ENCODE peak calls at places on chromosomes 6 and 20, in five cellular contexts. P, V, Z, T and E are unnamed samples. For H3K79me2, the result is how much of the 10 kb centered on the place peaks cover.

GRCh38 chr20:6750438-6750837 is 17.0 kb upstream of the BMP2 start:
- DNase-seq in T (no peak), Z (no peak), P (no peak), V (no peak), E (no peak)

GRCh38 chr6:104184036-104184435 is 675.7 kb downstream of the HACE1 start:
- DNase-seq in V (no peak), Z (no peak), P (no peak), T (no peak), E (no peak)

GRCh38 chr6:136426627-136427377 is 123.4 kb downstream of the MAP7 start:
- DNase-seq in P (no peak), V (no peak), T (no peak), Z (no peak), E (no peak)

GRCh38 chr6:17385660-17386059 is 7.7 kb upstream of the CAP2 start:
- DNase-seq in V (peak), Z (peak), T (peak), P (no peak), E (no peak)

GRCh38 chr6:79946773-79947190 is 571 bp downstream of the ELOVL4 start:
- DNase-seq in T (peak), V (peak), P (no peak), Z (peak), E (no peak)

GRCh38 chr20:9977629-9978028 is 57.2 kb upstream of the ANKEF1 start:
- DNase-seq in V (peak), P (peak), Z (no peak), T (peak), E (no peak)

GRCh38 chr6:63504777-63505384 is 67.4 kb upstream of the LOC128125822 start:
- DNase-seq in P (peak), Z (no peak), T (no peak), V (peak), E (no peak)

GRCh38 chr20:20094410-20094809 is 42.1 kb downstream of the CFAP61 start:
- DNase-seq in T (no peak), Z (no peak), P (no peak), V (no peak), E (no peak)

GRCh38 chr6:123551939-123552707 is 84.6 kb downstream of the TRDN start:
- DNase-seq in Z (no peak), T (no peak), P (no peak), V (no peak), E (no peak)

GRCh38 chr6:148997863-148998262 is 251.0 kb downstream of the UST start:
- DNase-seq in Z (peak), P (no peak), V (peak), T (no peak), E (no peak)

GRCh38 chr6:107786179-107786578 is 37.9 kb downstream of the SCML4 start:
- DNase-seq in T (no peak), V (no peak), Z (no peak), P (no peak), E (no peak)

GRCh38 chr6:147586044-147586443 is 77.6 kb downstream of the SAMD5 start:
- DNase-seq in Z (peak), P (no peak), V (peak), T (no peak), E (no peak)

GRCh38 chr6:148831531-148831930 is 84.7 kb downstream of the UST start:
- DNase-seq in V (peak), Z (peak), P (no peak), T (peak), E (no peak)

GRCh38 chr6:43916091-43916923 is 146.3 kb downstream of the VEGFA start:
- DNase-seq in V (peak), T (no peak), Z (peak), P (no peak), E (no peak)

GRCh38 chr20:50561379-50562078 is 51.3 kb downstream of the PTPN1 start:
- DNase-seq in P (peak), V (peak), Z (peak), T (peak), E (peak)
- H3K79me2 ChIP-seq in P (half or more), V (half or more), Z (under half), T (half or more), E (under half)

DNA sequence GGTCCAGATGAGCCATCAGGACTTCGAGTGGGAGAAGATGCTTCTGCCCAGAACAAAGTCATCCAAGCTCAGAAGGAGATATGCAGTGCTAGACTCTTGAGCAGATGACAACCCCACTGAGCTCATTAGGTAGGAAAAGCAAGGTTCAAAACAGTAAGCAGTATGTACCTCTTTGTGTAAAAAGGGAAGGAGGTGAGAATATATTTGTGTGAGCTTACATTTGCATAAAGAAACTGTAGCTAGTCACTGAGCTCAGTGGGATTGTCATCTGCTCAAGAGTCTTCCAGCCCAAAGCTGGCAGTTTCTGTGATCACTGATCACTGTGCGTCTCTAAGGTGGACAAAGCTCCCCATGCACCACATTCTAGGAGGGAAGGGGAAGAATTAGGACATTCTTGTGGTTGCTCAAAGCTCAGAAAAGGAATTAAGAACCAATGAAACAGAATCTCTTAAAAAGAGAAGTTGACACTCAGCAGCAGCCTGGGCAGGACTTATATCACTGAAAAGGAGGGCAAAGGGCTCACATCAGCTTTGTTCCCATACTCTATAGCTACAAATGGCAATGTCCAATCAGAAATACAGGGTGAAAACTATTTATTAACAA is 90.0 kb upstream of the MAFB start:
- DNase-seq in P (no peak), Z (no peak), V (no peak), T (no peak), E (no peak)
- H3K79me2 ChIP-seq in P (under half), Z (under half), V (under half), T (under half), E (under half)

GRCh38 chr20:38952153-38952552 is 10.0 kb upstream of the DHX35 start:
- DNase-seq in P (no peak), T (peak), Z (no peak), V (no peak), E (no peak)
- H3K79me2 ChIP-seq in P (under half), T (under half), Z (under half), V (under half), E (under half)

GRCh38 chr6:53827485-53827884 is 32.7 kb downstream of the LRRC1 start:
- DNase-seq in T (peak), V (peak), Z (no peak), P (no peak), E (no peak)
- H3K79me2 ChIP-seq in T (half or more), V (under half), Z (under half), P (half or more), E (half or more)

DNA sequence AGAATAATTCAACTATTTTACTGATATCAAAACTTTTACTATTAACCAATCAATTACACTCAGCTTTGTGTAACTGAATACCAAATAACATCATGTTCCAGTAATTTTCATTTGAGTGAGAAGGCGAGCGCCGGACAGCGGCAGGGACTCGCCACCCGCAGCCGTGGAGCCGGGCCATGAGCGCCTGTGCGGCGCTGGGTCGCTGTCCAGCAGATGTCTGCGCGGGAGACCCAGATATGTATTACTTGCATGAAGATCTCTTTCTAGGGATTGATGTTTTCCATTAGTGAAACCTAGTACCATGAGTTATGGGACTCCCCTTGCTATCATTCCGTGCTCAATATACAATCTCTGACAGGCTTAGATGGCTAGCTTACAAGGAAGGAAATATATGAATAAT is 245.1 kb upstream of the PRSS16 start:
- DNase-seq in T (no peak), V (no peak), Z (no peak), P (no peak), E (no peak)
- H3K79me2 ChIP-seq in T (under half), V (under half), Z (under half), P (under half), E (under half)

GRCh38 chr6:69630767-69631166 is 166.0 kb downstream of the LMBRD1 start:
- DNase-seq in T (no peak), Z (no peak), V (no peak), P (no peak), E (no peak)
- H3K79me2 ChIP-seq in T (under half), Z (under half), V (under half), P (under half), E (under half)

DNA sequence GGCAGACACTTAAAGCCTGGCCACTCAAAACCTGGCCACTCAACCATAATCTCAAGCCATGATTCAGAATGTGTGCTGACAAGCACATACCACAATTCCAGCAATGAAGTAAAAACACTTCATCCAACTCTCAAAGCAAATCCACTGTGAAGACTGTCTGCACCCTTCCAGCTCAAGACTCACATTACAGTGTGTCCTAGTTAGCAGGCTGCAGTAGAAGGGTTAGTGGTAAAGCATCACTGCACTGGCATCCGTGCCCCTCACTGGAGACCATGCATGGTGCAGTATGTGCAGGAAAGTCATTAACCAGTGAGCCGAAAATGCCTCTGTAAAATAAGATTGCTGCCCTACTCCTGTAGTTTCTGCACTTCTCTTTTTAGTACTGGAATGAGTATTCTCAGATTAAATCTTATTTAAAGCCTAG is 43.4 kb downstream of the SLC23A2 start:
- DNase-seq in Z (no peak), P (no peak), T (no peak), V (peak), E (no peak)
- H3K79me2 ChIP-seq in Z (under half), P (under half), T (under half), V (under half), E (under half)

DNA sequence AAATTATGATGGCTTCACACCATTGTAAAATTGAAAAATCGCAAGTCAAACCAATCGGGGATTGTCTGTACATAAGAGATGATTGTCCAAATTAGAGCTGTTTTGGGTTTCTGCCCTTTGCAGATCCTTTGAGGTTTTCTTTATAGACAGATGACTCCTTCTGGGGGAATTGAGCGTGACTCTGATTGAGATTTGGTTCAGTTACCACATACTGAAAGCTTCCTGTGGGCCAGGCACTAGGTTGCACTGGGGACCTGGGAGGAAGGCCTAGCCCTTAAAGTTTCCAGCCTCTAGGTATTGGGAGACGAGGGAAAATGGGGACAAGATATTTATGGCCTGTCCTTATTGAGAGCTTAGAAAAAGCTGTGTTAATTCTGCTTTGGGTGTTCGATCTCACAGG is 9.2 kb downstream of the VAPB start:
- DNase-seq in T (no peak), P (no peak), Z (no peak), V (no peak), E (no peak)
- H3K79me2 ChIP-seq in T (half or more), P (half or more), Z (half or more), V (half or more), E (half or more)